ENCODE peak calls at places on chromosomes 7 and 10, in five cellular contexts. One of them, this sample, is unnamed.

GRCh38 chr7:36686499-36686898 is 37.8 kb downstream of the AOAH start:
- DNase-seq in SW480: peak
- DNase-seq in amniotic stem cell: no peak
- DNase-seq in GDM1: peak
- DNase-seq in NCI-H345: no peak
- DNase-seq in this sample: peak

GRCh38 chr10:66654861-66655260 is 271.0 kb upstream of the LRRTM3 start:
- DNase-seq in SW480: no peak
- DNase-seq in NCI-H345: no peak
- DNase-seq in amniotic stem cell: no peak
- DNase-seq in GDM1: no peak
- DNase-seq in this sample: no peak

GRCh38 chr7:603152-603941 is 83.7 kb upstream of the PDGFA start:
- DNase-seq in SW480: peak
- DNase-seq in amniotic stem cell: no peak
- DNase-seq in GDM1: no peak
- DNase-seq in NCI-H345: no peak
- DNase-seq in this sample: no peak

GRCh38 chr7:28524978-28525377 is 112.7 kb downstream of the CREB5 start:
- DNase-seq in NCI-H345: no peak
- DNase-seq in GDM1: no peak
- DNase-seq in amniotic stem cell: no peak
- DNase-seq in SW480: no peak
- DNase-seq in this sample: no peak

GRCh38 chr10:131560166-131560565 is 248.6 kb upstream of the TCERG1L start:
- DNase-seq in amniotic stem cell: no peak
- DNase-seq in SW480: no peak
- DNase-seq in GDM1: no peak
- DNase-seq in NCI-H345: no peak
- DNase-seq in this sample: no peak

GRCh38 chr7:25259487-25260243 is 31.4 kb upstream of the NPVF start:
- DNase-seq in amniotic stem cell: peak
- DNase-seq in GDM1: peak
- DNase-seq in NCI-H345: peak
- DNase-seq in SW480: peak
- DNase-seq in this sample: peak

GRCh38 chr7:47190462-47190861 is 391.4 kb downstream of the TNS3 start:
- DNase-seq in amniotic stem cell: no peak
- DNase-seq in NCI-H345: peak
- DNase-seq in GDM1: no peak
- DNase-seq in SW480: no peak
- DNase-seq in this sample: no peak

GRCh38 chr7:129210256-129210988 is 14.4 kb upstream of the AHCYL2 start:
- DNase-seq in SW480: peak
- DNase-seq in GDM1: peak
- DNase-seq in NCI-H345: peak
- DNase-seq in amniotic stem cell: no peak
- DNase-seq in this sample: peak

GRCh38 chr10:89352039-89352597 is 24.3 kb downstream of the IFIT3 start:
- DNase-seq in NCI-H345: no peak
- DNase-seq in GDM1: no peak
- DNase-seq in SW480: peak
- DNase-seq in amniotic stem cell: peak
- DNase-seq in this sample: peak

GRCh38 chr7:24820730-24821044 is 63.4 kb upstream of the GSDME start:
- DNase-seq in amniotic stem cell: no peak
- DNase-seq in SW480: no peak
- DNase-seq in NCI-H345: no peak
- DNase-seq in GDM1: no peak
- DNase-seq in this sample: peak

GRCh38 chr7:147861058-147861716 is 729.4 kb upstream of the C7orf33 start:
- DNase-seq in SW480: no peak
- DNase-seq in amniotic stem cell: peak
- DNase-seq in NCI-H345: peak
- DNase-seq in GDM1: no peak
- DNase-seq in this sample: no peak

GRCh38 chr10:71685554-71686202 is 33.9 kb downstream of the C10orf105 start:
- DNase-seq in NCI-H345: peak
- DNase-seq in SW480: no peak
- DNase-seq in GDM1: no peak
- DNase-seq in amniotic stem cell: no peak
- DNase-seq in this sample: no peak

GRCh38 chr7:158016171-158017087 is 571.2 kb downstream of the PTPRN2 start:
- DNase-seq in amniotic stem cell: no peak
- DNase-seq in NCI-H345: peak
- DNase-seq in GDM1: no peak
- DNase-seq in SW480: peak
- DNase-seq in this sample: no peak

GRCh38 chr7:138837627-138838026 is 39.6 kb upstream of the ATP6V0A4 start:
- DNase-seq in amniotic stem cell: no peak
- DNase-seq in NCI-H345: peak
- DNase-seq in GDM1: no peak
- DNase-seq in SW480: no peak
- DNase-seq in this sample: no peak

This sample was measured in LoVo.